ENCODE peak calls at places on chromosomes 7 and 10, in seven cellular contexts. Q is OCI-LY7, W is fibroblast of lung, D is SK-N-SH, U is HCT116, H is keratinocyte, Y is astrocyte. V is an unnamed sample.

GRCh38 chr10:124748206-124748605 is 4.0 kb upstream of the FAM53B start:
- DNase-seq in D (no peak), W (no peak), U (no peak), Q (no peak), H (no peak), Y (no peak), V (no peak)

GRCh38 chr7:140640727-140641531 is at the start of gene DENND2A:
- DNase-seq in Q (no peak), H (no peak), W (peak), Y (peak), U (no peak), D (peak), V (peak)

GRCh38 chr7:111198255-111198654 is 107.3 kb downstream of the LRRN3 start:
- DNase-seq in U (peak), Q (no peak), Y (peak), H (peak), W (peak), D (no peak), V (peak)

GRCh38 chr7:73338321-73338720 is 10.4 kb downstream of the FKBP6 start:
- DNase-seq in U (no peak), H (no peak), W (peak), D (no peak), Q (no peak), Y (peak), V (no peak)

GRCh38 chr7:24392774-24393173 is 108.8 kb downstream of the NPY start:
- DNase-seq in Y (no peak), W (no peak), D (no peak), H (no peak), U (no peak), Q (no peak), V (no peak)

GRCh38 chr7:29147821-29148220 is 1.5 kb upstream of the CPVL start:
- DNase-seq in H (no peak), U (no peak), W (no peak), D (no peak), Y (no peak), Q (no peak), V (no peak)

GRCh38 chr10:7410306-7410799 is 481 bp downstream of the SFMBT2 start:
- DNase-seq in Y (no peak), W (peak), D (peak), U (no peak), H (no peak), Q (peak), V (no peak)

GRCh38 chr7:100847360-100847759 is 5.2 kb upstream of the SLC12A9 start:
- DNase-seq in Q (no peak), U (no peak), D (no peak), Y (no peak), W (no peak), H (no peak), V (no peak)

GRCh38 chr7:81869670-81870069 is 99.8 kb upstream of the HGF start:
- DNase-seq in H (no peak), D (no peak), U (no peak), Y (peak), Q (no peak), W (no peak), V (no peak)

GRCh38 chr10:101485681-101486554 is 102.1 kb downstream of the POLL start:
- DNase-seq in D (peak), H (no peak), W (peak), U (no peak), Q (no peak), Y (no peak), V (no peak)

GRCh38 chr10:78741541-78741940 is 327.2 kb upstream of the ZMIZ1 start:
- DNase-seq in D (no peak), W (peak), H (no peak), Q (no peak), U (no peak), Y (peak), V (no peak)

GRCh38 chr7:132609906-132610520 is 33.7 kb upstream of the PLXNA4 start:
- DNase-seq in W (no peak), Y (no peak), D (no peak), U (no peak), H (no peak), Q (no peak), V (no peak)

GRCh38 chr7:121029302-121029701 is 40.8 kb downstream of the CPED1 start:
- DNase-seq in D (no peak), U (no peak), Y (no peak), H (no peak), Q (no peak), W (no peak), V (no peak)

GRCh38 chr10:17582015-17582414 is 35.2 kb downstream of the HACD1 start:
- DNase-seq in Y (no peak), H (no peak), D (no peak), W (no peak), U (no peak), Q (no peak), V (no peak)

GRCh38 chr7:137081694-137082093 is 213.2 kb downstream of the CHRM2 start:
- DNase-seq in D (peak), W (peak), Y (peak), U (no peak), H (no peak), Q (no peak), V (no peak)

GRCh38 chr7:157714166-157715070 is 377.6 kb downstream of the DNAJB6 start:
- DNase-seq in W (no peak), Y (no peak), D (no peak), Q (no peak), H (no peak), U (no peak), V (no peak)

GRCh38 chr10:89090760-89091455 is 100.3 kb downstream of the FAS start:
- DNase-seq in H (no peak), U (no peak), Y (peak), D (no peak), Q (no peak), W (peak), V (no peak)

GRCh38 chr7:129797224-129797789 is 155.5 kb downstream of the UBE2H start:
- DNase-seq in D (peak), U (no peak), Q (no peak), Y (no peak), H (no peak), W (no peak), V (no peak)

GRCh38 chr7:134196439-134196838 is 69.3 kb downstream of the LRGUK start:
- DNase-seq in Y (no peak), U (no peak), Q (no peak), D (peak), H (no peak), W (no peak), V (no peak)

GRCh38 chr10:43078986-43079273 is 2.1 kb downstream of the RET start:
- DNase-seq in W (no peak), H (no peak), U (no peak), Y (no peak), D (peak), Q (peak), V (no peak)

GRCh38 chr10:11573497-11573896 is 38.0 kb downstream of the USP6NL start:
- DNase-seq in U (no peak), D (no peak), H (no peak), Y (peak), W (peak), Q (peak), V (peak)

GRCh38 chr10:14686356-14686755 is 88.3 kb downstream of the FAM107B start:
- DNase-seq in U (no peak), W (no peak), Y (peak), H (no peak), D (no peak), Q (no peak), V (no peak)

GRCh38 chr10:11746883-11747539 is 4.8 kb downstream of the ECHDC3 start:
- DNase-seq in U (no peak), H (no peak), W (no peak), D (no peak), Q (no peak), Y (no peak), V (peak)

GRCh38 chr10:122243560-122243959 is 27.5 kb upstream of the BTBD16 start:
- DNase-seq in D (no peak), U (no peak), Y (no peak), Q (no peak), W (peak), H (no peak), V (no peak)

GRCh38 chr10:94218496-94219183 is 144.1 kb downstream of the NOC3L start:
- DNase-seq in U (no peak), Y (peak), W (no peak), Q (no peak), H (no peak), D (no peak), V (no peak)

GRCh38 chr7:144606231-144606630 is 202.7 kb upstream of the NOBOX start:
- DNase-seq in Y (no peak), Q (no peak), H (no peak), W (no peak), U (no peak), D (no peak), V (no peak)

GRCh38 chr10:124062390-124062789 is 31.0 kb downstream of the CHST15 start:
- DNase-seq in U (no peak), D (peak), W (no peak), H (no peak), Q (no peak), Y (no peak), V (no peak)

GRCh38 chr10:69684020-69684980 is 54.3 kb downstream of the FAM241B start:
- DNase-seq in D (peak), H (peak), W (peak), U (no peak), Y (peak), Q (no peak), V (peak)

GRCh38 chr10:33263453-33263852 is 71.0 kb downstream of the NRP1 start:
- DNase-seq in U (no peak), W (no peak), Y (peak), Q (no peak), H (no peak), D (no peak), V (peak)

GRCh38 chr7:19015066-19015465 is 102.4 kb downstream of the TWIST1 start:
- DNase-seq in W (no peak), Y (peak), U (no peak), Q (no peak), D (no peak), H (no peak), V (no peak)

GRCh38 chr10:34821587-34822585 is 6.8 kb upstream of the PARD3 start:
- DNase-seq in D (no peak), Y (no peak), H (no peak), W (no peak), Q (no peak), U (no peak), V (no peak)

GRCh38 chr7:28759373-28760013 is 198.6 kb downstream of the TRIL start:
- DNase-seq in D (no peak), H (no peak), U (no peak), Y (peak), W (peak), Q (no peak), V (no peak)

GRCh38 chr7:35869810-35870209 is 69.0 kb downstream of the SEPTIN7 start:
- DNase-seq in H (no peak), W (peak), U (no peak), D (no peak), Q (no peak), Y (peak), V (no peak)

GRCh38 chr10:7773845-7774801 is 13.7 kb downstream of the KIN start:
- DNase-seq in U (no peak), Y (no peak), D (no peak), W (no peak), H (no peak), Q (peak), V (peak)

GRCh38 chr10:29083096-29083495 is 205.8 kb upstream of the LYZL1 start:
- DNase-seq in H (no peak), D (no peak), U (no peak), W (no peak), Q (no peak), Y (no peak), V (no peak)

GRCh38 chr7:111082351-111082750 is 8.6 kb upstream of the LRRN3 start:
- DNase-seq in Y (peak), D (no peak), Q (no peak), U (no peak), W (no peak), H (no peak), V (no peak)

GRCh38 chr7:138021889-138022288 is 20.0 kb upstream of the CREB3L2 start:
- DNase-seq in H (no peak), D (no peak), Y (no peak), W (no peak), U (no peak), Q (no peak), V (no peak)

GRCh38 chr7:3942778-3943177 is 641.7 kb downstream of the SDK1 start:
- DNase-seq in U (no peak), D (no peak), W (peak), Y (no peak), Q (no peak), H (no peak), V (no peak)

GRCh38 chr10:99435986-99436633 is 5.7 kb upstream of the GOT1 start:
- DNase-seq in Y (no peak), W (peak), U (peak), D (peak), Q (peak), H (no peak), V (peak)

GRCh38 chr7:104945599-104945956 is 68.4 kb upstream of the KMT2E start:
- DNase-seq in W (no peak), H (no peak), D (no peak), Q (no peak), U (no peak), Y (no peak), V (peak)
- H2AFZ ChIP-seq in W (no peak), H (peak), D (peak), Q (peak), U (peak), Y (peak), V (no peak)

GRCh38 chr10:71618176-71618575 is 101.4 kb downstream of the C10orf105 start:
- DNase-seq in Q (no peak), D (no peak), H (no peak), Y (no peak), W (no peak), U (no peak), V (no peak)
- TF ChIP-seq CTCF in Q (no peak), D (no peak), H (no peak), Y (no peak), W (no peak), U (no peak), V (no peak)

DNA sequence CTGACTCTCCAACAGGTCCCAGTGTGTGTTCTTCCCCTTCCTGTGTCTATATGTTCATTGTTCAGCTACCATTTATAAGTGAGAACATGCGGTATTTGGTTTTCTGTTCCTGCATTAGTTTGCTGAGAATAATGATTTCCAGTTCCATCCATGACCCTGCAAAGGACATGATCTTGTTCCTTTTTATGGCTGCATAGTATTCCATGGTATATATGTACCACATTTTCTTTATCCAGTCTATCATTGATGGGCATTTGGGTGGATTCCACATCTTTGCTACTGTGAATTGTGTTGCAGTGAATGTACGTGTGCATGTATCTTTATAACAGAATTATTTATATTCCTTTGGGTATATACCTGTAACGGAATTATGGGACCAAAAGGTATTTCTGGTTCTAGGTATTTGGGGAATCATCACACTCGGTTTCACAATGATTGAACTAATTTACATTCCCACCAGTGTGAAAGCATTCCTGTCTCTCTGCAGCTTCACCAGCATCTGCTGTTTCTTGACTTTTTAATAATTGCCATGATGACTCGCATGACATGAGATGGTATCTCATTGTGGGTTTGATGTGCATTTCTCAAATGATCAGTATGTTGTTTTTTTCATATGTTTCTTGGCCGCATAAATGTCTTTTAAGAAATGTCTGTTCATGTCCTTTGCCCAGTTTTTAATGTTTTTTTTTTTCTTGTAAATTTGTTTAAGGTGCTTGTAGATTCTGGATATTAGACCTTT is 60.2 kb downstream of the LSMEM1 start:
- DNase-seq in Y (no peak), U (no peak), W (no peak), Q (no peak), H (no peak), D (no peak), V (no peak)
- H2AFZ ChIP-seq in Y (no peak), U (no peak), W (no peak), Q (no peak), H (no peak), D (no peak), V (no peak)

DNA sequence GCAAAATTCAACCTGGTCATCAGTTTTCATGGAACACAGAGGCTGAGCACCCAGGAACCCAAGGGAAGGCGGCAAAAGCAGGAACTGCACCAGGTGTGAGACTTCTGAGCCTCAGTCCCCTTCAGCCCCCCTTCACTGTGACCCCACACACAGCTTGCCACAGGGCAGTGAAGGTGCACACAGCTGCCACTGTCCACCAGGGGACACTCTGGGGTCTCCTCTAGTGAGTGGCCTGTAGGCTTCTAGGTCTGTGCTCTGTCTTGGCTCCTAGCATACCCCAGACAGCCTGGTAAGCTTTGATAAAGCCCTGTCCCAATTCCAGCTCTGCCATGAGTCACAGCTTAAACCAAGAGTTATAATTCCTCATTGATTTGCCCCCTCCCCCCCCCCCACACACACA is 12.1 kb downstream of the KCNH2 start:
- DNase-seq in H (no peak), W (no peak), Y (no peak), Q (peak), D (peak), U (no peak), V (peak)
- TF ChIP-seq CTCF in H (no peak), W (peak), Y (no peak), Q (no peak), D (peak), U (peak), V (peak)

DNA sequence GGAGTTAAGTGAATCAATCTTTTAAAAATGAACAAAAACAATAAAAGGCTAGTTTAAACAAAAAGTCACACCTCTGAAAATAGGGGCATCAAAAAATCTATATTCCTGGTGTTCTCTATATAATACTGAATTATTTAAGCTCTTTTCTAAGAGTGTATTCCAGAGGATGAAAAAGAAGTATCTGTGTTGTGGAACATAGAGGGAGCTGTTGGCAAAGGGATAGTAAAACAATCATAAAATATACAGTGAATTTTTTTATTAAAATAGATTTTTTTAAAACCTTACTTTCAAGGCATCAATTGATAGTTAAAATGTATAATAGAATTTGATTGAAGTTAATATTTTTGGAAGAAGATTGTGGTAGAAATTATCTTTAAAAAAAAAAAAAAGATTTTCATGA is 1409.1 kb upstream of the CELF2 start:
- DNase-seq in D (no peak), W (peak), Q (peak), H (no peak), U (no peak), Y (peak), V (peak)
- H2AFZ ChIP-seq in D (no peak), W (no peak), Q (no peak), H (no peak), U (no peak), Y (no peak), V (no peak)

GRCh38 chr7:1086588-1087461 is 1.1 kb upstream of the GPER1 start:
- DNase-seq in W (peak), U (peak), Y (peak), Q (peak), D (peak), H (peak), V (peak)
- TF ChIP-seq CTCF in W (peak), U (peak), Y (peak), Q (peak), D (peak), H (peak), V (peak)

DNA sequence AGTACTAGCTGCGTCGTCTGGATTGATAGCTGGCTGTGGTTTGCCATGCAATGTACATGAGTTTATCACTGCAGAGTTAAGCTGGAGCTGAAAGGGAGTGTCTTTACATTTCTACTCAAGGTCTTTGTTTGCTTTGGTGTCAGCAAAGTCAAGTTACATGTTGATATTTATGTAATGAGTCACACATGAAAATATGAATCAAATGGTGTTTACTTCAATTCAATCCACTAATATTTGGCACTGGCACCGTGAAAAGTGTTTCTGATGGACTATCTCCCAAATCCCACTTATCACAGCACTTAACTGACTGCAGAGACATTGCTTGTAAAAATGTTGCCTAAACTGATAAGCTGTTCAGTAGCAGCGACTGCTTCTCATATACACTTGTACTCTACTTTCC is 395.9 kb downstream of the TFEC start:
- DNase-seq in D (no peak), U (no peak), W (peak), Q (no peak), H (no peak), Y (no peak), V (peak)
- H2AFZ ChIP-seq in D (no peak), U (peak), W (peak), Q (no peak), H (no peak), Y (no peak), V (peak)

DNA sequence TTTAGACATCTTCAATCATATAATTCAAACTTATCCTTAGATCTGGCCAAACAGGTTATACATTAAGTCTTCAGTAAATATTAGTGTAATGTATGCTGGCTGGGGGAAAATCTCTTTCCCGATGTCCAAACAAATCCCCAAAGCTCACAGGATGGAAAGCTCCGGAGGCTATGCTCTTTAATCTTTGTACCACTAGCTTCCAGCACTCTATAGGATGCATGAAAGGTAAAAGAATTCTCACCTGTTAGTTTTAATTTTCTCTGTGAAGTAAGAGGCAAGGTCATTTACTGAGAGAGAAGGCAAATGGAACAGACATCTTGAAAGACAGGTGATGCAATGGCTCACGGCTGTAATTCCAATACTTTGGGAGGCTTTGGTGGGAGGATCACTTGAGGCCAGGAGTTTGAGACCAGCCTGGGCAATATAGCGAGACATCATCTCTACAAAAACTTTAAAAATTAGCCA is 99.8 kb upstream of the KIF5B start:
- DNase-seq in U (no peak), W (no peak), H (no peak), Q (no peak), D (no peak), Y (no peak), V (no peak)
- TF ChIP-seq CTCF in U (no peak), W (no peak), H (no peak), Q (no peak), D (no peak), Y (no peak), V (no peak)

V was measured in endothelial cell of umbilical vein.